ENCODE peak calls at places on chromosomes 11 and 22, in four cellular contexts. One of them, this sample, is unnamed.

GRCh38 chr11:119369035-119369925 is 12.2 kb downstream of the USP2 start:
- DNase-seq in adrenal gland: no peak
- DNase-seq in stomach: no peak
- DNase-seq in mammary epithelial cell: no peak
- DNase-seq in this sample: no peak

GRCh38 chr11:118565062-118565461 is 669 bp downstream of the IFT46 start:
- DNase-seq in adrenal gland: no peak
- DNase-seq in stomach: no peak
- DNase-seq in mammary epithelial cell: peak; percentile 13
- DNase-seq in this sample: no peak

GRCh38 chr11:62552465-62552782 is 5.8 kb upstream of the AHNAK start:
- DNase-seq in adrenal gland: no peak
- DNase-seq in stomach: no peak
- DNase-seq in mammary epithelial cell: no peak
- DNase-seq in this sample: no peak

GRCh38 chr22:38205261-38206128 is 3.7 kb downstream of the MAFF start:
- DNase-seq in adrenal gland: peak; percentile 37
- DNase-seq in stomach: no peak
- DNase-seq in mammary epithelial cell: no peak
- DNase-seq in this sample: peak; percentile 79

GRCh38 chr11:88320149-88320559 is 17.4 kb downstream of the CTSC start:
- DNase-seq in adrenal gland: no peak
- DNase-seq in stomach: no peak
- DNase-seq in mammary epithelial cell: peak; percentile 32
- DNase-seq in this sample: peak; percentile 87

GRCh38 chr11:57116654-57117053 is 65.1 kb upstream of the LRRC55 start:
- DNase-seq in adrenal gland: peak; percentile 33
- DNase-seq in stomach: peak; percentile 29
- DNase-seq in mammary epithelial cell: peak; percentile 66
- DNase-seq in this sample: peak; percentile 64

GRCh38 chr11:45993438-45994064 is 71.1 kb downstream of the LARGE2 start:
- DNase-seq in adrenal gland: peak; percentile 27
- DNase-seq in stomach: no peak
- DNase-seq in mammary epithelial cell: no peak
- DNase-seq in this sample: no peak

GRCh38 chr11:48129697-48130395 is 86.8 kb upstream of the OR4B1 start:
- DNase-seq in adrenal gland: no peak
- DNase-seq in stomach: no peak
- DNase-seq in mammary epithelial cell: no peak
- DNase-seq in this sample: no peak

GRCh38 chr22:31973739-31974138 is 29.4 kb downstream of the YWHAH start:
- DNase-seq in adrenal gland: no peak
- DNase-seq in stomach: no peak
- DNase-seq in mammary epithelial cell: no peak
- DNase-seq in this sample: no peak

GRCh38 chr11:3021125-3021524 is 29.0 kb upstream of the NAP1L4 start:
- DNase-seq in adrenal gland: no peak
- DNase-seq in stomach: peak; percentile 72
- DNase-seq in mammary epithelial cell: peak; percentile 54
- DNase-seq in this sample: peak; percentile 13

GRCh38 chr11:1760351-1761109 is 3.2 kb downstream of the CTSD start:
- DNase-seq in adrenal gland: peak; percentile 95
- DNase-seq in stomach: peak; percentile 86
- DNase-seq in mammary epithelial cell: no peak
- DNase-seq in this sample: peak; percentile 67

GRCh38 chr11:44003736-44004451 is 43.9 kb upstream of the ACCSL start:
- DNase-seq in adrenal gland: peak; percentile 14
- DNase-seq in stomach: peak; percentile 16
- DNase-seq in mammary epithelial cell: no peak
- DNase-seq in this sample: no peak

GRCh38 chr11:45275823-45276222 is 10.3 kb downstream of the SYT13 start:
- DNase-seq in adrenal gland: no peak
- DNase-seq in stomach: no peak
- DNase-seq in mammary epithelial cell: peak; percentile 64
- DNase-seq in this sample: no peak

GRCh38 chr22:38246046-38246658 is 26.7 kb downstream of the TMEM184B start:
- DNase-seq in adrenal gland: no peak
- DNase-seq in stomach: no peak
- DNase-seq in mammary epithelial cell: no peak
- DNase-seq in this sample: no peak

GRCh38 chr11:90594658-90595057 is 371.8 kb upstream of the CHORDC1 start:
- DNase-seq in adrenal gland: no peak
- DNase-seq in stomach: no peak
- DNase-seq in mammary epithelial cell: no peak
- DNase-seq in this sample: no peak

GRCh38 chr11:13207665-13208594 is 69.7 kb upstream of the BMAL1 start:
- DNase-seq in adrenal gland: no peak
- DNase-seq in stomach: no peak
- DNase-seq in mammary epithelial cell: peak; percentile 74
- DNase-seq in this sample: peak; percentile 54

GRCh38 chr22:40671796-40672360 is 7.4 kb upstream of the MCHR1 start:
- DNase-seq in adrenal gland: no peak
- DNase-seq in stomach: no peak
- DNase-seq in mammary epithelial cell: no peak
- DNase-seq in this sample: no peak

GRCh38 chr11:65295001-65295400 is 19.7 kb upstream of the CDC42EP2 start:
- DNase-seq in adrenal gland: no peak
- DNase-seq in stomach: no peak
- DNase-seq in mammary epithelial cell: no peak
- DNase-seq in this sample: no peak

GRCh38 chr22:27393371-27393770 is 408.2 kb downstream of the MN1 start:
- DNase-seq in adrenal gland: no peak
- DNase-seq in stomach: no peak
- DNase-seq in mammary epithelial cell: peak; percentile 65
- DNase-seq in this sample: no peak

GRCh38 chr11:118785362-118785761 is 5.6 kb downstream of the DDX6 start:
- DNase-seq in adrenal gland: no peak
- DNase-seq in stomach: no peak
- DNase-seq in mammary epithelial cell: no peak
- DNase-seq in this sample: peak; percentile 44

GRCh38 chr11:133342453-133342852 is 189.8 kb downstream of the OPCML start:
- DNase-seq in adrenal gland: no peak
- DNase-seq in stomach: no peak
- DNase-seq in mammary epithelial cell: no peak
- DNase-seq in this sample: no peak

GRCh38 chr11:17890333-17890732 is 122.5 kb downstream of the SERGEF start:
- DNase-seq in adrenal gland: no peak
- DNase-seq in stomach: no peak
- DNase-seq in mammary epithelial cell: no peak
- DNase-seq in this sample: no peak

GRCh38 chr22:46027219-46028068 is 50.5 kb upstream of the WNT7B start:
- DNase-seq in adrenal gland: peak; percentile 81
- DNase-seq in stomach: peak; percentile 76
- DNase-seq in mammary epithelial cell: no peak
- DNase-seq in this sample: no peak

GRCh38 chr11:119338318-119338890 is 2.3 kb downstream of the C1QTNF5 start:
- DNase-seq in adrenal gland: peak; percentile 71
- DNase-seq in stomach: peak; percentile 75
- DNase-seq in mammary epithelial cell: peak; percentile 44
- DNase-seq in this sample: peak; percentile 52

GRCh38 chr22:29225422-29226090 is 19.9 kb downstream of the EMID1 start:
- DNase-seq in adrenal gland: peak; percentile 48
- DNase-seq in stomach: no peak
- DNase-seq in mammary epithelial cell: no peak
- DNase-seq in this sample: no peak

GRCh38 chr11:57644748-57645715 is 4.7 kb downstream of the YPEL4 start:
- DNase-seq in adrenal gland: peak; percentile 85
- DNase-seq in stomach: peak; percentile 85
- DNase-seq in mammary epithelial cell: no peak
- DNase-seq in this sample: peak; percentile 57

GRCh38 chr11:118610773-118611432 is 3.5 kb downstream of the PHLDB1 start:
- DNase-seq in adrenal gland: peak; percentile 82
- DNase-seq in stomach: peak; percentile 90
- DNase-seq in mammary epithelial cell: peak; percentile 68
- DNase-seq in this sample: peak; percentile 56

GRCh38 chr11:82927264-82927880 is 25.8 kb downstream of the DDIAS start:
- DNase-seq in adrenal gland: peak; percentile 30
- DNase-seq in stomach: no peak
- DNase-seq in mammary epithelial cell: peak; percentile 45
- DNase-seq in this sample: peak; percentile 54

GRCh38 chr11:34214961-34215805 is 109.8 kb downstream of the NAT10 start:
- DNase-seq in adrenal gland: peak; percentile 42
- DNase-seq in stomach: no peak
- DNase-seq in mammary epithelial cell: peak; percentile 97
- DNase-seq in this sample: peak; percentile 62

GRCh38 chr11:13333456-13333957 is 55.9 kb downstream of the BMAL1 start:
- DNase-seq in adrenal gland: no peak
- DNase-seq in stomach: peak; percentile 54
- DNase-seq in mammary epithelial cell: peak; percentile 92
- DNase-seq in this sample: no peak

GRCh38 chr11:127052420-127052819 is 51.9 kb upstream of the KIRREL3 start:
- DNase-seq in adrenal gland: no peak
- DNase-seq in stomach: no peak
- DNase-seq in mammary epithelial cell: no peak
- DNase-seq in this sample: no peak

GRCh38 chr11:128741928-128742327 is 48.1 kb downstream of the FLI1 start:
- DNase-seq in adrenal gland: no peak
- DNase-seq in stomach: no peak
- DNase-seq in mammary epithelial cell: no peak
- DNase-seq in this sample: no peak

GRCh38 chr11:68258363-68258765 is 13.4 kb downstream of the C11orf24 start:
- DNase-seq in adrenal gland: no peak
- DNase-seq in stomach: no peak
- DNase-seq in mammary epithelial cell: no peak
- DNase-seq in this sample: no peak

GRCh38 chr11:12163181-12163841 is 52.9 kb downstream of the MICAL2 start:
- DNase-seq in adrenal gland: no peak
- DNase-seq in stomach: no peak
- DNase-seq in mammary epithelial cell: peak; percentile 86
- DNase-seq in this sample: peak; percentile 96

GRCh38 chr11:102955624-102956023 is at the start of gene MMP13:
- DNase-seq in adrenal gland: no peak
- DNase-seq in stomach: no peak
- DNase-seq in mammary epithelial cell: peak; percentile 69
- DNase-seq in this sample: no peak

GRCh38 chr11:17738350-17739207 is 4.0 kb downstream of the KCNC1 start:
- DNase-seq in adrenal gland: no peak
- DNase-seq in stomach: no peak
- DNase-seq in mammary epithelial cell: no peak
- DNase-seq in this sample: no peak

GRCh38 chr11:64059339-64060176 is 23.8 kb downstream of the FLRT1 start:
- DNase-seq in adrenal gland: no peak
- DNase-seq in stomach: no peak
- DNase-seq in mammary epithelial cell: no peak
- DNase-seq in this sample: no peak

GRCh38 chr22:45931042-45931441 is 45.9 kb downstream of the WNT7B start:
- DNase-seq in adrenal gland: no peak
- DNase-seq in stomach: no peak
- DNase-seq in mammary epithelial cell: no peak
- DNase-seq in this sample: no peak

DNA sequence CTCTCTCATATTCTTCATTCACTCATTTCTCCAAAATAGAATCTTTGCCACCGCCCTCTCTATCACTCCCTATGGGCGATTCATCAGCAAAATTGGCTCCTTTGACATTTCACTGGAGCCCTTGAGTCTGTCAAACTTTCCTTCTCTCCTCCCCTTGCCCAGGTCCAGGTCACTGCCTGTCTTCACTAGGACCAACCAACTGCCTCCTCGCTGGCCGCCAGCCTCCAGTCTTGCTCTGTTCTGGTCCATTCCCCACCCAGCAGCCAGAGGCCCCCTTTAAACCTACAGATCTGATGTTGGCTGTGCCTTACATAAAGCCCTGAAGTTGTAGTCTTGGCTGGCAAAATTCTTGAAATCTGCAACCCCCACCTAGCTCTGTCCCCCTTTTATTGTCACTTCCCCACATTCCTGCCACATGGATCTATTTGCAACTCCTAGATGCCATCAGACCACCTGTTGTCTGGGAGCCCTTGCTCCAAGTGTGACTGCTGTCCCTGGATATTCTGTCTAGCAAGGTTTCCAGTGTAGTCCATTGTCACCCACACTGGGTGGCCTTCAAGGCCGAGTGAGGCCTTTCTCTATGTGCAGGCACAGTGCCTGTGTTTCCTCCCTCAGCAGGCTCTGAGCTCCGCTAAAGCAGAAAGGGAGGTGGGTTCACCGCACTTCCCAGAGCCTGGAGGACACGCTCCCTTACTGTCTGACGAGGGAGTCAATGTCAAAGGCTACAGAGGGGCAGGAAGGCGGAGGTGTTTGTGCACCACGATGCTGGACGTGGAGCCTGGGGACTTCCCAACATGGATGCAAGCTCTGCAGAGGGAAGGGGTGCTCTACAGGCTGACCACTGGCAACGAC is 25.5 kb downstream of the MYEOV start:
- DNase-seq in adrenal gland: no peak
- DNase-seq in stomach: no peak
- DNase-seq in mammary epithelial cell: no peak
- DNase-seq in this sample: no peak
- TF ChIP-seq CTCF in adrenal gland: no peak
- TF ChIP-seq CTCF in stomach: no peak
- TF ChIP-seq CTCF in mammary epithelial cell: no peak
- TF ChIP-seq CTCF in this sample: no peak

DNA sequence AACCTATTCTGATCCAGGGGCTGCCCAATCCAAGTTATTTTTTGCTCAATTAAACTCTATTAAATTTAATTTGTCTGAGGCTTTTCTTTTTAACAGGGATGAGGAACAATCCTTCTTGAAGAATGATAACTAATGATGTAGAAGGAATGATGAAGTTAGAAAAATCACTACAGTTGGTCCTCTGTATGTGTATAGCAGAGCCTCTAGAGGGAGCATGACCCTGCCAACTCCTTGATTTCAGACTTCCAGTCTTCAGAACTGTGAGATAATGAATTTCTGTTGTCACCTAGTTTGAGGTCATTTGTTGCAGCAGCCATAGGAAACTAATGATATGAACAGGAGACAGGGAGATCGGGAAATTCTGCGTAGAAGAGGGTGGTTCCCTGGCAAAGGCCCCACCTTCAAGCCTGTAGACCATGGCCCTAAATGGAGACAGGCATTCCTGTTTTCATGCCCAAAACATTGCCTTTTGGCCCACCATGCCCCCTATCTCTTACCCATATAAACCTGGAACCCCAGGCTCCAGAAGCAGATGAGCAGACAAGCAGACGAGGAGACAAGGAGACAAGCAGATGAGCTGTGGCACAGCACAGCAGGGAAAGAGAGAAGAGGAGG is 7.7 kb upstream of the QSER1 start:
- DNase-seq in adrenal gland: no peak
- DNase-seq in stomach: no peak
- DNase-seq in mammary epithelial cell: no peak
- DNase-seq in this sample: peak; percentile 5
- TF ChIP-seq CTCF in adrenal gland: no peak
- TF ChIP-seq CTCF in stomach: no peak
- TF ChIP-seq CTCF in mammary epithelial cell: peak; percentile 41
- TF ChIP-seq CTCF in this sample: peak; percentile 77

GRCh38 chr11:106585061-106585460 is 433.2 kb downstream of the GUCY1A2 start:
- DNase-seq in adrenal gland: no peak
- DNase-seq in stomach: no peak
- DNase-seq in mammary epithelial cell: peak; percentile 20
- DNase-seq in this sample: peak; percentile 51
- TF ChIP-seq CTCF in adrenal gland: peak; percentile 28
- TF ChIP-seq CTCF in stomach: no peak
- TF ChIP-seq CTCF in mammary epithelial cell: peak; percentile 46
- TF ChIP-seq CTCF in this sample: peak; percentile 82

GRCh38 chr11:60700689-60701508 is 1.5 kb downstream of the MS4A8 start:
- DNase-seq in adrenal gland: no peak
- DNase-seq in stomach: peak; percentile 40
- DNase-seq in mammary epithelial cell: no peak
- DNase-seq in this sample: no peak
- TF ChIP-seq CTCF in adrenal gland: peak; percentile 23
- TF ChIP-seq CTCF in stomach: no peak
- TF ChIP-seq CTCF in mammary epithelial cell: peak; percentile 28
- TF ChIP-seq CTCF in this sample: peak; percentile 56

This sample was measured in HFFc6.